ENCODE peak calls at places on chromosomes 4 and X, in four cellular contexts. One of them, this sample, is unnamed.

GRCh38 chr4:88535090-88535755 is 11.6 kb upstream of the PYURF start:
- DNase-seq in HepG2: no peak
- DNase-seq in GM12878: no peak
- DNase-seq in K562: no peak
- DNase-seq in this sample: no peak

GRCh38 chrX:33336783-33337182 is 125.4 kb upstream of the DMD start:
- DNase-seq in HepG2: peak
- DNase-seq in GM12878: no peak
- DNase-seq in K562: no peak
- DNase-seq in this sample: peak

GRCh38 chr4:126772662-126773061 is 860.1 kb upstream of the INTU start:
- DNase-seq in HepG2: no peak
- DNase-seq in GM12878: no peak
- DNase-seq in K562: no peak
- DNase-seq in this sample: no peak

GRCh38 chr4:37388672-37389368 is 144.3 kb downstream of the NWD2 start:
- DNase-seq in HepG2: no peak
- DNase-seq in GM12878: no peak
- DNase-seq in K562: no peak
- DNase-seq in this sample: no peak

GRCh38 chrX:71532078-71532752 is 689 bp upstream of the OGT start:
- DNase-seq in HepG2: no peak
- DNase-seq in GM12878: no peak
- DNase-seq in K562: peak
- DNase-seq in this sample: peak

GRCh38 chrX:10173331-10173900 is 16.6 kb downstream of the CLCN4 start:
- DNase-seq in HepG2: no peak
- DNase-seq in GM12878: no peak
- DNase-seq in K562: peak
- DNase-seq in this sample: peak

GRCh38 chr4:3871181-3871852 is 105.1 kb downstream of the ADRA2C start:
- DNase-seq in HepG2: no peak
- DNase-seq in GM12878: no peak
- DNase-seq in K562: peak
- DNase-seq in this sample: peak

GRCh38 chr4:168645933-168646768 is 149.3 kb downstream of the PALLD start:
- DNase-seq in HepG2: no peak
- DNase-seq in GM12878: no peak
- DNase-seq in K562: no peak
- DNase-seq in this sample: no peak

GRCh38 chr4:82569076-82569475 is 7.3 kb upstream of the TMEM150C start:
- DNase-seq in HepG2: no peak
- DNase-seq in GM12878: no peak
- DNase-seq in K562: no peak
- DNase-seq in this sample: no peak

GRCh38 chr4:55431710-55432336 is 36.1 kb downstream of the TMEM165 start:
- DNase-seq in HepG2: no peak
- DNase-seq in GM12878: no peak
- DNase-seq in K562: no peak
- DNase-seq in this sample: no peak

GRCh38 chrX:154443479-154443910 is 446 bp upstream of the FAM50A start:
- DNase-seq in HepG2: no peak
- DNase-seq in GM12878: no peak
- DNase-seq in K562: no peak
- DNase-seq in this sample: peak

GRCh38 chr4:120977435-120977997 is 55.0 kb upstream of the PRDM5 start:
- DNase-seq in HepG2: peak
- DNase-seq in GM12878: no peak
- DNase-seq in K562: no peak
- DNase-seq in this sample: peak

GRCh38 chr4:75849459-75849858 is 52.8 kb downstream of the PPEF2 start:
- DNase-seq in HepG2: no peak
- DNase-seq in GM12878: no peak
- DNase-seq in K562: peak
- DNase-seq in this sample: no peak

GRCh38 chrX:97787849-97788248 is 904.1 kb downstream of the RPA4 start:
- DNase-seq in HepG2: no peak
- DNase-seq in GM12878: no peak
- DNase-seq in K562: no peak
- DNase-seq in this sample: no peak

GRCh38 chr4:42574873-42575272 is 82.0 kb downstream of the ATP8A1 start:
- DNase-seq in HepG2: no peak
- DNase-seq in GM12878: no peak
- DNase-seq in K562: no peak
- DNase-seq in this sample: no peak

GRCh38 chr4:152678841-152679240 is 956 bp downstream of the TMEM154 start:
- DNase-seq in HepG2: no peak
- DNase-seq in GM12878: no peak
- DNase-seq in K562: no peak
- DNase-seq in this sample: no peak

GRCh38 chr4:123741906-123742305 is 345.3 kb downstream of the SPRY1 start:
- DNase-seq in HepG2: no peak
- DNase-seq in GM12878: no peak
- DNase-seq in K562: no peak
- DNase-seq in this sample: no peak

GRCh38 chr4:189773909-189774308 is 166.8 kb upstream of the FRG1 start:
- DNase-seq in HepG2: no peak
- DNase-seq in GM12878: no peak
- DNase-seq in K562: no peak
- DNase-seq in this sample: no peak

GRCh38 chr4:72970756-72971155 is 98.8 kb downstream of the COX18 start:
- DNase-seq in HepG2: no peak
- DNase-seq in GM12878: no peak
- DNase-seq in K562: no peak
- DNase-seq in this sample: no peak

GRCh38 chr4:60042941-60043340 is 1157.2 kb upstream of the ADGRL3 start:
- DNase-seq in HepG2: no peak
- DNase-seq in GM12878: no peak
- DNase-seq in K562: no peak
- DNase-seq in this sample: no peak

GRCh38 chrX:109952050-109952449 is 50.9 kb upstream of the TMEM164 start:
- DNase-seq in HepG2: no peak
- DNase-seq in GM12878: no peak
- DNase-seq in K562: no peak
- DNase-seq in this sample: no peak

GRCh38 chr4:145545538-145546224 is 64.0 kb downstream of the SMAD1 start:
- DNase-seq in HepG2: no peak
- DNase-seq in GM12878: no peak
- DNase-seq in K562: no peak
- DNase-seq in this sample: no peak

GRCh38 chr4:39062094-39062493 is at the start of gene KLHL5:
- DNase-seq in HepG2: no peak
- DNase-seq in GM12878: no peak
- DNase-seq in K562: no peak
- DNase-seq in this sample: no peak

GRCh38 chr4:173167793-173168395 is 717 bp upstream of the GALNT7 start:
- DNase-seq in HepG2: no peak
- DNase-seq in GM12878: no peak
- DNase-seq in K562: peak
- DNase-seq in this sample: peak

GRCh38 chr4:176988226-176988625 is 195.5 kb upstream of the VEGFC start:
- DNase-seq in HepG2: no peak
- DNase-seq in GM12878: no peak
- DNase-seq in K562: no peak
- DNase-seq in this sample: no peak

GRCh38 chrX:23334871-23335599 is 386 bp downstream of the PTCHD1 start:
- DNase-seq in HepG2: no peak
- DNase-seq in GM12878: no peak
- DNase-seq in K562: no peak
- DNase-seq in this sample: peak

GRCh38 chrX:29652484-29652883 is 562.9 kb upstream of the MAGEB2 start:
- DNase-seq in HepG2: no peak
- DNase-seq in GM12878: no peak
- DNase-seq in K562: no peak
- DNase-seq in this sample: no peak

GRCh38 chr4:187063251-187063650 is 339.6 kb upstream of the FAT1 start:
- DNase-seq in HepG2: no peak
- DNase-seq in GM12878: no peak
- DNase-seq in K562: no peak
- DNase-seq in this sample: no peak

GRCh38 chrX:41559662-41560061 is 112.5 kb downstream of the NYX start:
- DNase-seq in HepG2: no peak
- DNase-seq in GM12878: no peak
- DNase-seq in K562: peak
- DNase-seq in this sample: no peak

GRCh38 chr4:34850983-34851382 is 1393.3 kb downstream of the ARAP2 start:
- DNase-seq in HepG2: no peak
- DNase-seq in GM12878: no peak
- DNase-seq in K562: no peak
- DNase-seq in this sample: no peak

GRCh38 chrX:106404512-106404911 is 207.3 kb upstream of the RADX start:
- DNase-seq in HepG2: no peak
- DNase-seq in GM12878: no peak
- DNase-seq in K562: no peak
- DNase-seq in this sample: no peak

GRCh38 chr4:132694775-132695174 is 454.3 kb upstream of the PCDH10 start:
- DNase-seq in HepG2: no peak
- DNase-seq in GM12878: no peak
- DNase-seq in K562: no peak
- DNase-seq in this sample: no peak

GRCh38 chr4:3047464-3048286 is 26.7 kb downstream of the HTT-AS start:
- DNase-seq in HepG2: peak
- DNase-seq in GM12878: peak
- DNase-seq in K562: peak
- DNase-seq in this sample: peak

GRCh38 chrX:132622130-132622529 is 133.3 kb upstream of the MBNL3 start:
- DNase-seq in HepG2: no peak
- DNase-seq in GM12878: no peak
- DNase-seq in K562: peak
- DNase-seq in this sample: no peak

GRCh38 chr4:89160806-89161205 is 49.5 kb downstream of the TIGD2 start:
- DNase-seq in HepG2: no peak
- DNase-seq in GM12878: no peak
- DNase-seq in K562: no peak
- DNase-seq in this sample: no peak

GRCh38 chrX:63812826-63813225 is 27.8 kb upstream of the ARHGEF9 start:
- DNase-seq in HepG2: no peak
- DNase-seq in GM12878: no peak
- DNase-seq in K562: no peak
- DNase-seq in this sample: no peak

GRCh38 chr4:41509411-41510008 is 28.4 kb upstream of the LIMCH1 start:
- DNase-seq in HepG2: no peak
- DNase-seq in GM12878: no peak
- DNase-seq in K562: no peak
- DNase-seq in this sample: no peak

DNA sequence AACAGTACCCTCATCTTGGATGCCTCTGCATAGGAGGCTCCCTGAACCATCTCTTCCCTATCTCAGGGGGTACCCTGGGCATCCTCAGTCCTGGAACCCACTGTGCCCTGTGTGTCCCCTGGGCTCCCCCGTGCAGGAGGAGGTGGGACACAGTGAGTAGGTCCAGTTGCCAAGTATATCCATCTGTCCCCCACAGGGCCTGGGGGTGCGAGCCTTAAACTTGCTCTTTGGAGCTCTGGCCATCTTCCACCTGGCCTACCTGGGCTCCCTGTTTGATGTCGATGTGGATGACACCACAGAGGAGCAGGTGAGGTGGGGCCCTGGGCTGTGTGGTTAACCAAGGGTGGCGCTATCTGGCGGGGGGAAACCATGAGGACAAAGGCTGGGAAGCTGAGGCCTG is 4.6 kb upstream of the EBP start:
- DNase-seq in HepG2: no peak
- DNase-seq in GM12878: no peak
- DNase-seq in K562: no peak
- DNase-seq in this sample: no peak
- TF ChIP-seq FOXK2 in HepG2: no peak
- TF ChIP-seq FOXK2 in GM12878: no peak
- TF ChIP-seq FOXK2 in K562: no peak
- TF ChIP-seq FOXK2 in this sample: no peak

GRCh38 chr4:143558823-143559756 is 45.6 kb downstream of the SMARCA5 start:
- DNase-seq in HepG2: peak
- DNase-seq in GM12878: peak
- DNase-seq in K562: peak
- DNase-seq in this sample: no peak
- TF ChIP-seq SP1 in HepG2: no peak
- TF ChIP-seq SP1 in GM12878: no peak
- TF ChIP-seq SP1 in K562: no peak
- TF ChIP-seq SP1 in this sample: no peak

DNA sequence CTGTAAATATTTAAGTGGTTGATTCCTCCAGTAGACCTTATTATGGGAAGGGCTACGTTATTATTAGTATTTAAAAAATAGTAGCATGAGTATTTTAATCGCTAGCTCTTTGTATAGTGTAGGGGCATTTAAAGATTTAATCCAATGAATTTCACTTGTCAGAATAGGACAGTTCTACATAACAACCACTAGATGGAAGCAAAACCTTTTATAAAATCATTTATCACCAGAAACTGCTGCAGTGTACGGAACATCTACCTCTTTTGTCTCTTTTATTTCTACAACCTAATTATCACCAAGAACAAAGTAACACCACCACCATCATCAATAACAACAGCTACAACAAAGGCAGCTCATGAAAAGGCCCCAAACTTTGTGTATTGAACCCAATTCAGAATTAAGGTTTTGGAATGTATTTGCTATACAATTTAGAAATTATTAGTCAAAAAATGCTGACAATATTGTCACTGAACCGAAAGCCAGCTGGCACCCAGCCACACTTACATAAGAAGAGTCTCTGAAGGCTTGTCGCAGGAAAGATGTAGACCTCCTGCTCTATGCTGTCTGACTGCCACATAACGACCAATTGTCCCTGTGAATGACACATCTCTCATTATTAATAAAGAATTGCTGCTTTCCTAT is 260.9 kb upstream of the RPS6KA3 start:
- DNase-seq in HepG2: peak
- DNase-seq in GM12878: no peak
- DNase-seq in K562: peak
- DNase-seq in this sample: peak
- TF ChIP-seq FOXK2 in HepG2: no peak
- TF ChIP-seq FOXK2 in GM12878: no peak
- TF ChIP-seq FOXK2 in K562: no peak
- TF ChIP-seq FOXK2 in this sample: no peak

DNA sequence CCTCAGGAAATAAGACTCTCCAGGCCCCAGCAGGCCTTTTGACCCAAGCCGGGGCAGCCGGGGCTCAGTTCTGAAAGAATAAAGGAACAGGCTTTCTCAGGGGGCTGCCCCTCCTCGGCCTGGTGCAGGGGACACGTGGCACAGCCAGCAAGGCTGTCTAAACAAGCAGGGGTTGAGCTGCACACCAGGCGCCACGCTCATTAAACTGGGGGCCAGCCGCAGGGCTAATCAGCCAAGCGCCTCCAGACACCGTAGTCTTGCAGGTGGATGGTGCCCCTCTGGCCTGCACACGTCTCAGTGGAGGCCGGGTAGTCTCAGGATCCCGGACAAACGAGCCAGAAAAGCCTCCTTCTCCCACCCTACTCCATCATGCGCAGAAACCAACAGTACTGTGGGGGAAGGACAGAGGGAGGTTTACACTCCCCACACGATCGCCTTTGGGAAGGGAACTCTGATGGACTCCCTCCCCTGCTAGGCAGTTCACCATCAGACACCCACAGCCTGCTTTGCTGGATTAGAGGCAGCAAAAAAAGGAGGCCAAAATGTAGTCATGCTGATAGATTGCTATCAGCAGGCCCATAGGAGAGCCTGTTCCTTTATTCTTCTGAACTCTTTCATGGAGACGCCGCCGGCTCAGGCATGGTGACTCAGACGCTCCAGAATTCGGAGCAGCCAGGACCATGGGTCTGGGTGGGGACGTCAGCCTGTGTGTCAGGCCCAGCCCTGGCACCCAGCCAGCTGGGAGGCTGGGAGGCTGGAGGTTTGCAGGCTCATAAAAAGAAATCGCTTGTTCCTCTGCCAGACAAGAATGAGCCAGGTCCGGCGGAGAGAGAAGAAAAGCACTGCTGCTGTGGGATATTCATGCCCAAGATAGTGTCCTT is 342.4 kb downstream of the BCOR start:
- DNase-seq in HepG2: peak
- DNase-seq in GM12878: no peak
- DNase-seq in K562: peak
- DNase-seq in this sample: peak
- TF ChIP-seq SP1 in HepG2: no peak
- TF ChIP-seq SP1 in GM12878: no peak
- TF ChIP-seq SP1 in K562: no peak
- TF ChIP-seq SP1 in this sample: no peak

This sample was measured in HEK293T.